ENCODE peak calls at places on chromosomes 6 and 20, in seven cellular contexts. S is cerebellum; C is stimulated activated CD8-positive, alpha-beta memory T cell treated with anti-CD3 and anti-CD28 coated beads, Interleukin-2, amount 100 ng/mL, for 1 hour; W is iris pigment epithelial cell; I is HL-60; E is RPMI7951; A is A172. J is an unnamed sample.

GRCh38 chr20:41118632-41119031 is 18.7 kb upstream of the PLCG1 start:
- DNase-seq in S (no peak), C (no peak), W (peak), I (no peak), E (no peak), A (no peak), J (no peak)

GRCh38 chr6:26215200-26216014 is 128.2 kb downstream of the HFE start:
- DNase-seq in S (no peak), C (no peak), W (peak), I (no peak), E (peak), A (no peak), J (peak)

GRCh38 chr6:29474996-29475395 is 12.8 kb downstream of the MAS1L start:
- DNase-seq in S (no peak), C (no peak), W (no peak), I (no peak), E (no peak), A (no peak), J (no peak)

GRCh38 chr20:46400253-46400652 is 6.2 kb downstream of the ELMO2 start:
- DNase-seq in S (peak), C (no peak), W (peak), I (peak), E (peak), A (no peak), J (no peak)

GRCh38 chr6:12538881-12539357 is 177.6 kb upstream of the PHACTR1 start:
- DNase-seq in S (no peak), C (no peak), W (peak), I (no peak), E (peak), A (peak), J (no peak)

GRCh38 chr20:1169224-1169623 is 15.6 kb downstream of the TMEM74B start:
- DNase-seq in S (no peak), C (no peak), W (no peak), I (no peak), E (no peak), A (no peak), J (no peak)

GRCh38 chr20:61173966-61174725 is 77.9 kb upstream of the CDH4 start:
- DNase-seq in S (no peak), C (no peak), W (no peak), I (no peak), E (no peak), A (no peak), J (no peak)

GRCh38 chr6:71252960-71253359 is 35.7 kb upstream of the OGFRL1 start:
- DNase-seq in S (no peak), C (no peak), W (peak), I (no peak), E (no peak), A (no peak), J (no peak)

GRCh38 chr6:36319834-36320233 is 16.9 kb downstream of the BNIP5 start:
- DNase-seq in S (no peak), C (no peak), W (no peak), I (no peak), E (no peak), A (no peak), J (no peak)

GRCh38 chr20:50624351-50625016 is 66.9 kb downstream of the RIPOR3 start:
- DNase-seq in S (peak), C (no peak), W (no peak), I (no peak), E (no peak), A (no peak), J (peak)

GRCh38 chr6:358847-359246 is 32.7 kb upstream of the IRF4 start:
- DNase-seq in S (no peak), C (no peak), W (no peak), I (no peak), E (no peak), A (no peak), J (no peak)

GRCh38 chr6:134347916-134348805 is 30.2 kb upstream of the SGK1 start:
- DNase-seq in S (peak), C (no peak), W (peak), I (no peak), E (peak), A (peak), J (peak)

GRCh38 chr20:325043-325888 is at the start of gene SOX12:
- DNase-seq in S (peak), C (peak), W (peak), I (peak), E (peak), A (peak), J (peak)

GRCh38 chr6:97524846-97525245 is 241.8 kb upstream of the MMS22L start:
- DNase-seq in S (peak), C (no peak), W (no peak), I (no peak), E (peak), A (peak), J (no peak)

GRCh38 chr20:29497261-29497671 is 1760.2 kb upstream of the DEFB115 start:
- DNase-seq in S (peak), C (no peak), W (no peak), I (no peak), E (peak), A (peak), J (peak)

GRCh38 chr20:40090236-40090635 is 598.8 kb downstream of the MAFB start:
- DNase-seq in S (no peak), C (no peak), W (no peak), I (no peak), E (peak), A (no peak), J (no peak)

GRCh38 chr6:46130665-46131064 is 876 bp downstream of the ENPP4 start:
- DNase-seq in S (no peak), C (no peak), W (no peak), I (no peak), E (no peak), A (no peak), J (no peak)

GRCh38 chr6:46175446-46175845 is 4.7 kb upstream of the ENPP5 start:
- DNase-seq in S (no peak), C (no peak), W (no peak), I (no peak), E (no peak), A (no peak), J (no peak)

GRCh38 chr6:72984981-72985665 is 240.2 kb downstream of the KHDC1L start:
- DNase-seq in S (no peak), C (no peak), W (no peak), I (no peak), E (no peak), A (no peak), J (no peak)

GRCh38 chr6:54198134-54198533 is 86.9 kb downstream of the MLIP start:
- DNase-seq in S (no peak), C (no peak), W (peak), I (peak), E (no peak), A (no peak), J (no peak)

GRCh38 chr20:25317351-25318075 is 69.6 kb downstream of the PYGB start:
- DNase-seq in S (no peak), C (no peak), W (no peak), I (no peak), E (no peak), A (no peak), J (no peak)

GRCh38 chr6:87407531-87407895 is 259 bp upstream of the CFAP206 start:
- DNase-seq in S (no peak), C (no peak), W (peak), I (no peak), E (peak), A (peak), J (peak)

GRCh38 chr20:48058611-48059559 is 273.6 kb upstream of the SULF2 start:
- DNase-seq in S (no peak), C (no peak), W (no peak), I (no peak), E (no peak), A (no peak), J (no peak)

GRCh38 chr20:14885661-14886060 is 548.2 kb upstream of the FLRT3 start:
- DNase-seq in S (no peak), C (no peak), W (no peak), I (no peak), E (peak), A (no peak), J (no peak)

GRCh38 chr6:142013875-142014495 is 118.7 kb upstream of the GJE1 start:
- DNase-seq in S (no peak), C (no peak), W (no peak), I (no peak), E (peak), A (no peak), J (peak)

GRCh38 chr6:84078335-84078734 is 44.8 kb downstream of the MRAP2 start:
- DNase-seq in S (no peak), C (no peak), W (no peak), I (no peak), E (no peak), A (no peak), J (no peak)

J was measured in ACHN.